ENCODE peak calls at places on chromosomes 7 and 10, in four cellular contexts. One of them, this sample, is unnamed.

GRCh38 chr10:112799038-112799437 is 151.0 kb upstream of the TCF7L2 start:
- DNase-seq in left ventricle myocardium inferior: no peak
- DNase-seq in hepatocyte: no peak
- DNase-seq in endothelial cell of umbilical vein: no peak
- DNase-seq in this sample: no peak

GRCh38 chr10:126073606-126074005 is 177.2 kb downstream of the FANK1 start:
- DNase-seq in left ventricle myocardium inferior: no peak
- DNase-seq in hepatocyte: no peak
- DNase-seq in endothelial cell of umbilical vein: no peak
- DNase-seq in this sample: no peak

GRCh38 chr10:100981178-100981710 is 6.1 kb downstream of the MRPL43 start:
- DNase-seq in left ventricle myocardium inferior: no peak
- DNase-seq in hepatocyte: no peak
- DNase-seq in endothelial cell of umbilical vein: no peak
- DNase-seq in this sample: no peak

GRCh38 chr10:101032637-101033201 is 1.7 kb downstream of the SFXN3 start:
- DNase-seq in left ventricle myocardium inferior: peak
- DNase-seq in hepatocyte: peak
- DNase-seq in endothelial cell of umbilical vein: peak
- DNase-seq in this sample: peak

GRCh38 chr10:125106586-125106985 is 53.8 kb downstream of the CTBP2 start:
- DNase-seq in left ventricle myocardium inferior: no peak
- DNase-seq in hepatocyte: no peak
- DNase-seq in endothelial cell of umbilical vein: no peak
- DNase-seq in this sample: no peak

GRCh38 chr10:33333260-33334169 is 952 bp downstream of the NRP1 start:
- DNase-seq in left ventricle myocardium inferior: no peak
- DNase-seq in hepatocyte: no peak
- DNase-seq in endothelial cell of umbilical vein: peak
- DNase-seq in this sample: no peak

GRCh38 chr10:9147475-9147874 is 1093.0 kb downstream of the GATA3 start:
- DNase-seq in left ventricle myocardium inferior: no peak
- DNase-seq in hepatocyte: no peak
- DNase-seq in endothelial cell of umbilical vein: no peak
- DNase-seq in this sample: no peak

GRCh38 chr10:97494863-97495506 is 3.2 kb downstream of the MMS19 start:
- DNase-seq in left ventricle myocardium inferior: no peak
- DNase-seq in hepatocyte: peak
- DNase-seq in endothelial cell of umbilical vein: peak
- DNase-seq in this sample: no peak

GRCh38 chr10:86512137-86512536 is 9.5 kb downstream of the WAPL start:
- DNase-seq in left ventricle myocardium inferior: no peak
- DNase-seq in hepatocyte: no peak
- DNase-seq in endothelial cell of umbilical vein: no peak
- DNase-seq in this sample: no peak

GRCh38 chr10:91955114-91955513 is 31.5 kb downstream of the BTAF1 start:
- DNase-seq in left ventricle myocardium inferior: no peak
- DNase-seq in hepatocyte: no peak
- DNase-seq in endothelial cell of umbilical vein: no peak
- DNase-seq in this sample: no peak

GRCh38 chr7:22779697-22780096 is 43.0 kb downstream of the TOMM7 start:
- DNase-seq in left ventricle myocardium inferior: no peak
- DNase-seq in hepatocyte: no peak
- DNase-seq in endothelial cell of umbilical vein: no peak
- DNase-seq in this sample: no peak

DNA sequence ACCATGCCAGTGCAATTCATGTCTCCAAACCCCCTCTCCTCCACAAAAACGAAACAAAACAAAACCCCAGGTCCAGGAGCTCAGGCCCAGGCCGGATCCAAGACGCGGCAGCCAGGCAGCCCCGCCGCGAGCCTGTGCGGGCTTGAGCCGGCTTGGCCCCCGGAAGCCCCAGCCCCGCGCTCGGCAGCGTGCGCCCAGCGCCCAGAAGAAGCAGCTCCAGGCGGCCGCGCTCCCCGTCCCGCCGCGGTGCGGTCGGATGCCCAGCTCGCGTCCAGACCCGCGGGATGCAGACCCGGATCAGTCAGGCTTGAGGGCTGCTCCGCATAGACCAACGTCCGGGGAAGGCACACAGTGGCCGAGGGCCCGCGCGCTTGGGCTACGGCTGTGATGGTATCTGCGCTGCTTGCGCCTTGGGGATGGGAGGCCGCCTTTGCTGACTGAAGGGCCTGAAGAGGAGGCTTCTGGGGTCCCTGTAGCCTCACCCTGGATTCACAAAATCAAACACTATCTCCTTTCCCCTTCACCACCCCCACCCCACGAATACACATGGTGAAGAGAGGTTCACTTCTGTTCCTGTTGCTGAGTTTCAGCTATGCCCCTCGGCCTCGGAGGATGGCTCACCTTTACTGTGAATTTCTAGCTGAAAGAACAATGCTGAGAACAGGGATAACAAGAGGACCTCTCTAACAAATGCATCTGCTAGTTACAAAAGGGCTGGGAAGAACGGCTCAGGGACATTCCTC is 79.9 kb upstream of the EN2 start:
- DNase-seq in left ventricle myocardium inferior: no peak
- DNase-seq in hepatocyte: peak
- DNase-seq in endothelial cell of umbilical vein: peak
- DNase-seq in this sample: no peak
- H3K4me3 ChIP-seq in left ventricle myocardium inferior: peak
- H3K4me3 ChIP-seq in hepatocyte: no peak
- H3K4me3 ChIP-seq in endothelial cell of umbilical vein: peak
- H3K4me3 ChIP-seq in this sample: peak

GRCh38 chr10:31937371-31937770 is 8.7 kb upstream of the ARHGAP12 start:
- DNase-seq in left ventricle myocardium inferior: peak
- DNase-seq in hepatocyte: no peak
- DNase-seq in endothelial cell of umbilical vein: no peak
- DNase-seq in this sample: no peak
- H3K4me3 ChIP-seq in left ventricle myocardium inferior: no peak
- H3K4me3 ChIP-seq in hepatocyte: no peak
- H3K4me3 ChIP-seq in endothelial cell of umbilical vein: no peak
- H3K4me3 ChIP-seq in this sample: no peak

DNA sequence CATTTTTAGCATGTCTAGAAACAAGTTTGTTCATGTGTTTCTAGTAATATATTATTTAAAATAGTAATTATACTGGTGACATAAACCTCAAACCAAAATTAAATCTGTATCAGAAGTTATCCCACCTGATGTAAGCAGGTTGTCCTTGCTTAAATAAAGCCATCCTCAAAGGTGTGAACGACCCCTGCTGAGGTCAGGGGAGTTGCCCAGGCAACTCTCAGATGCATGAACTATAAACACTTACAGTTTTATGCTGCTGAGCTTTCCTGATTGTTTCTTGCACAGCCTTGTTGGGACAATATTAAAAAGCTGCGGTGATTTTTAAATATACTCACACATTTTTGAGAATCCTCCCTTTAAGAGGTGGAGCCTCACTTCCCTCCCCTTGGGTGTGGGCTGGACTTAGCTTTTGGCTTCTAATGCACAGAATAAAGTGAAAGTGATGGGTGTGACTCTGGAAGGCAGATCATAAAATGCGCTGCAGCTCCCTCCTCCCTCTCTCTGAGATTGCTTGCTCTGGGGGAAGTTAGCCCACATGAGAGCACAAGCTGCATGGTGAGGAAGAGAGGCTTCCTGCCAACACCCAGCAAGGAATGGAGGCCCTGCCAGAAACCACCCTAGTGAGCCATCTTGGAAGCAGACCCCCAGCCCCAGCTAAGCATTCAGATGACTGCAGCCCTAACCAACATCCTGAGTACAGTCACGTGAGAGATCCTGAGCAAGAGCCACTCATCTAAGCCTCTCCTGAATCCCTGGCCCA is 152.7 kb downstream of the SKIDA1 start:
- DNase-seq in left ventricle myocardium inferior: peak
- DNase-seq in hepatocyte: peak
- DNase-seq in endothelial cell of umbilical vein: peak
- DNase-seq in this sample: peak
- H3K4me3 ChIP-seq in left ventricle myocardium inferior: peak
- H3K4me3 ChIP-seq in hepatocyte: no peak
- H3K4me3 ChIP-seq in endothelial cell of umbilical vein: no peak
- H3K4me3 ChIP-seq in this sample: no peak

DNA sequence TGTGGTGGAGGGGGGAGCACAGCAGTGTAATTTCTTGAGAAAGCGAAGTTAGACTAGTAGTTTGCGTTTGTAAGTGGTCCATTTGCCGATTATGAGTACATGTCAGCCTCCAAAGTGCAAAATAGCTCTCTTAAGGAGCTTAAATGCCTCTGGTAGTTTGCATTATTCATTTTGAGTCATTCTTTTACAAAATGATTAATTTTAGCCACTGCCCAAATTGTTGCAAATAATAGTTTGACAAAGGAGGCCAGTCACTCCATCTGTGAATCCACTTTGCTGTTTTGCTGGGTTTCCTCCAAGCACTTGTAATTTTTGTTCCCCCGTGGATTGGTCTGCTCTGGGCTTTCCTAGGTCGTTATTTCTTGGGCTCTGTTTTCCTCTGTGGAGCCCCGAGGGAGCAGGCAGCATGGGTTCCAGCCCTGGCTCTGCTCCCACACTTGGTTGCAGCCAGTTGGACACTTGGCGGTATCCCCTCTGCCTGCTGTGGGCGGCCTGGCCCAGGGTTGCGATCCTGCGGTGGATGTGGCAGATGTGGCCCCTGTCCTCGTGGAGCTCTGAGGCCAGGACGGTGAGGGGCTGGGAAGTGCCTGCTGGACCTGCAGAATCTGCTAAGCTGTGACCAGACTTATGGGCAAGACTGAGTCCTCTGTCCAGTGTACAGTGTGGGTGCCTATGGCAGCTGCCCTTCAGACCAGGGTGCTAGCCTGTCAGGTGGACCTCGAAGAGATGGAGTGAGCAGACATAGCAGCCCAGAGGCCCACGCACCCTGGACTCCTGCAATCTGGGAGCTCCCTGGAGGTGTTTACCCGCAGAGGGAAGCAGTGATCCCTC is 129.1 kb upstream of the BTBD16 start:
- DNase-seq in left ventricle myocardium inferior: peak
- DNase-seq in hepatocyte: no peak
- DNase-seq in endothelial cell of umbilical vein: peak
- DNase-seq in this sample: no peak
- H3K4me3 ChIP-seq in left ventricle myocardium inferior: no peak
- H3K4me3 ChIP-seq in hepatocyte: no peak
- H3K4me3 ChIP-seq in endothelial cell of umbilical vein: no peak
- H3K4me3 ChIP-seq in this sample: no peak

GRCh38 chr7:364536-364935 is 74.6 kb downstream of the FOXL3 start:
- DNase-seq in left ventricle myocardium inferior: peak
- DNase-seq in hepatocyte: no peak
- DNase-seq in endothelial cell of umbilical vein: no peak
- DNase-seq in this sample: no peak

GRCh38 chr7:363626-364025 is 73.7 kb downstream of the FOXL3 start:
- DNase-seq in left ventricle myocardium inferior: peak
- DNase-seq in hepatocyte: no peak
- DNase-seq in endothelial cell of umbilical vein: no peak
- DNase-seq in this sample: no peak

GRCh38 chr7:360454-361100 is 70.6 kb downstream of the FOXL3 start:
- DNase-seq in left ventricle myocardium inferior: peak
- DNase-seq in hepatocyte: no peak
- DNase-seq in endothelial cell of umbilical vein: no peak
- DNase-seq in this sample: no peak

GRCh38 chr7:361680-362415 is 71.9 kb downstream of the FOXL3 start:
- DNase-seq in left ventricle myocardium inferior: no peak
- DNase-seq in hepatocyte: no peak
- DNase-seq in endothelial cell of umbilical vein: no peak
- DNase-seq in this sample: no peak

GRCh38 chr7:362416-363096 is 72.6 kb downstream of the FOXL3 start:
- DNase-seq in left ventricle myocardium inferior: peak
- DNase-seq in hepatocyte: no peak
- DNase-seq in endothelial cell of umbilical vein: peak
- DNase-seq in this sample: no peak
- H3K4me3 ChIP-seq in left ventricle myocardium inferior: peak
- H3K4me3 ChIP-seq in hepatocyte: no peak
- H3K4me3 ChIP-seq in endothelial cell of umbilical vein: no peak
- H3K4me3 ChIP-seq in this sample: no peak

DNA sequence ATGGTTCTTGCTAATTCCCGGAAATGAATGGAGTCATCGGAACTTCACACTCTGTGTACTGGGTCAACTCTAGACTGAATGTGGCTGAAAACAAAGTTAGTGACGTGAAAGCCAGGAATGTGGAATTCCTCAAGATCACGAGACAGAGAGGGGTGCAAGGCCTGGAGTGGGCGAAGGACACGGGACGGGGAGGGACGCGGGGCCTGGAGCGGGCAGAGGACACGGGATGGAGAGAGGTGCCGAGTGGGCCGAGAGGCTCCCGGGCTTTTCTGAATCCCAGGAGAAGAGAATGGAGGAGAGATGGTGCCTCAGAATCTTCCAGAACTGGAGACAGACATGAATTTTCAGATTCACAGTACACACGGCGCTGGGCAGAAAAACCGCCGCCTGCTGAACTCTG is 50.6 kb upstream of the PRKAR1B start:
- DNase-seq in left ventricle myocardium inferior: no peak
- DNase-seq in hepatocyte: no peak
- DNase-seq in endothelial cell of umbilical vein: no peak
- DNase-seq in this sample: no peak
- H3K4me3 ChIP-seq in left ventricle myocardium inferior: no peak
- H3K4me3 ChIP-seq in hepatocyte: no peak
- H3K4me3 ChIP-seq in endothelial cell of umbilical vein: no peak
- H3K4me3 ChIP-seq in this sample: no peak

GRCh38 chr7:28955723-28956607 is 2.2 kb downstream of the TRIL start:
- DNase-seq in left ventricle myocardium inferior: peak
- DNase-seq in hepatocyte: peak
- DNase-seq in endothelial cell of umbilical vein: peak
- DNase-seq in this sample: no peak
- H3K4me3 ChIP-seq in left ventricle myocardium inferior: peak
- H3K4me3 ChIP-seq in hepatocyte: peak
- H3K4me3 ChIP-seq in endothelial cell of umbilical vein: peak
- H3K4me3 ChIP-seq in this sample: no peak

This sample was measured in BJ.